ENCODE peak calls at places on chromosomes 1 and 21, in five cellular contexts. One of them, this sample, is unnamed.

GRCh38 chr1:27574871-27575831 is 28.8 kb downstream of the AHDC1 start:
- DNase-seq in immature natural killer cell: no peak
- DNase-seq in AG20443: peak; percentile 94
- DNase-seq in activated T-cell treated with anti-CD3 and anti-CD28 coated beads, Interleukin-2, amount 50 U/mL, for 1 hour: no peak
- DNase-seq in NCI-H748 treated with DMSO at 0.1 percent for 48 hours: no peak
- DNase-seq in this sample: no peak

GRCh38 chr1:18151436-18151835 is 43.8 kb downstream of the IGSF21 start:
- DNase-seq in immature natural killer cell: no peak
- DNase-seq in AG20443: no peak
- DNase-seq in activated T-cell treated with anti-CD3 and anti-CD28 coated beads, Interleukin-2, amount 50 U/mL, for 1 hour: no peak
- DNase-seq in NCI-H748 treated with DMSO at 0.1 percent for 48 hours: no peak
- DNase-seq in this sample: no peak

GRCh38 chr1:43970502-43970901 is 692 bp downstream of the DPH2 start:
- DNase-seq in immature natural killer cell: no peak
- DNase-seq in AG20443: no peak
- DNase-seq in activated T-cell treated with anti-CD3 and anti-CD28 coated beads, Interleukin-2, amount 50 U/mL, for 1 hour: no peak
- DNase-seq in NCI-H748 treated with DMSO at 0.1 percent for 48 hours: no peak
- DNase-seq in this sample: no peak

GRCh38 chr1:65362545-65362944 is 53.2 kb downstream of the DNAJC6 start:
- DNase-seq in immature natural killer cell: no peak
- DNase-seq in AG20443: no peak
- DNase-seq in activated T-cell treated with anti-CD3 and anti-CD28 coated beads, Interleukin-2, amount 50 U/mL, for 1 hour: no peak
- DNase-seq in NCI-H748 treated with DMSO at 0.1 percent for 48 hours: no peak
- DNase-seq in this sample: no peak

GRCh38 chr1:26999440-26999987 is 6.0 kb downstream of the TRNP1 start:
- DNase-seq in immature natural killer cell: no peak
- DNase-seq in AG20443: peak; percentile 88
- DNase-seq in activated T-cell treated with anti-CD3 and anti-CD28 coated beads, Interleukin-2, amount 50 U/mL, for 1 hour: no peak
- DNase-seq in NCI-H748 treated with DMSO at 0.1 percent for 48 hours: no peak
- DNase-seq in this sample: no peak

GRCh38 chr1:246608616-246609376 is 42.5 kb downstream of the CNST start:
- DNase-seq in immature natural killer cell: no peak
- DNase-seq in AG20443: peak; percentile 79
- DNase-seq in activated T-cell treated with anti-CD3 and anti-CD28 coated beads, Interleukin-2, amount 50 U/mL, for 1 hour: no peak
- DNase-seq in NCI-H748 treated with DMSO at 0.1 percent for 48 hours: peak; percentile 38
- DNase-seq in this sample: no peak

GRCh38 chr21:16040601-16041000 is 310.8 kb downstream of the USP25 start:
- DNase-seq in immature natural killer cell: no peak
- DNase-seq in AG20443: no peak
- DNase-seq in activated T-cell treated with anti-CD3 and anti-CD28 coated beads, Interleukin-2, amount 50 U/mL, for 1 hour: no peak
- DNase-seq in NCI-H748 treated with DMSO at 0.1 percent for 48 hours: no peak
- DNase-seq in this sample: no peak

GRCh38 chr1:233020441-233020840 is 70.0 kb downstream of the NTPCR start:
- DNase-seq in immature natural killer cell: no peak
- DNase-seq in AG20443: no peak
- DNase-seq in activated T-cell treated with anti-CD3 and anti-CD28 coated beads, Interleukin-2, amount 50 U/mL, for 1 hour: no peak
- DNase-seq in NCI-H748 treated with DMSO at 0.1 percent for 48 hours: no peak
- DNase-seq in this sample: no peak

GRCh38 chr1:93414749-93415148 is 33.2 kb upstream of the FNBP1L start:
- DNase-seq in immature natural killer cell: no peak
- DNase-seq in AG20443: no peak
- DNase-seq in activated T-cell treated with anti-CD3 and anti-CD28 coated beads, Interleukin-2, amount 50 U/mL, for 1 hour: no peak
- DNase-seq in NCI-H748 treated with DMSO at 0.1 percent for 48 hours: no peak
- DNase-seq in this sample: no peak

GRCh38 chr1:152533327-152533938 is 19.2 kb downstream of the CRCT1 start:
- DNase-seq in immature natural killer cell: no peak
- DNase-seq in AG20443: peak; percentile 59
- DNase-seq in activated T-cell treated with anti-CD3 and anti-CD28 coated beads, Interleukin-2, amount 50 U/mL, for 1 hour: no peak
- DNase-seq in NCI-H748 treated with DMSO at 0.1 percent for 48 hours: no peak
- DNase-seq in this sample: no peak

GRCh38 chr1:42682739-42683529 is 716 bp downstream of the YBX1 start:
- DNase-seq in immature natural killer cell: peak; percentile 76
- DNase-seq in AG20443: peak; percentile 91
- DNase-seq in activated T-cell treated with anti-CD3 and anti-CD28 coated beads, Interleukin-2, amount 50 U/mL, for 1 hour: peak; percentile 68
- DNase-seq in NCI-H748 treated with DMSO at 0.1 percent for 48 hours: peak; percentile 99
- DNase-seq in this sample: peak; percentile 56

GRCh38 chr21:36697473-36698159 is 1.3 kb upstream of the SIM2 start:
- DNase-seq in immature natural killer cell: no peak
- DNase-seq in AG20443: peak; percentile 27
- DNase-seq in activated T-cell treated with anti-CD3 and anti-CD28 coated beads, Interleukin-2, amount 50 U/mL, for 1 hour: no peak
- DNase-seq in NCI-H748 treated with DMSO at 0.1 percent for 48 hours: no peak
- DNase-seq in this sample: no peak

GRCh38 chr1:178682429-178682828 is 42.6 kb upstream of the RALGPS2 start:
- DNase-seq in immature natural killer cell: no peak
- DNase-seq in AG20443: no peak
- DNase-seq in activated T-cell treated with anti-CD3 and anti-CD28 coated beads, Interleukin-2, amount 50 U/mL, for 1 hour: no peak
- DNase-seq in NCI-H748 treated with DMSO at 0.1 percent for 48 hours: no peak
- DNase-seq in this sample: no peak

GRCh38 chr1:20481158-20481617 is 4.8 kb downstream of the CAMK2N1 start:
- DNase-seq in immature natural killer cell: no peak
- DNase-seq in AG20443: no peak
- DNase-seq in activated T-cell treated with anti-CD3 and anti-CD28 coated beads, Interleukin-2, amount 50 U/mL, for 1 hour: no peak
- DNase-seq in NCI-H748 treated with DMSO at 0.1 percent for 48 hours: no peak
- DNase-seq in this sample: no peak

GRCh38 chr1:34186741-34187494 is 10.2 kb downstream of the C1orf94 start:
- DNase-seq in immature natural killer cell: no peak
- DNase-seq in AG20443: no peak
- DNase-seq in activated T-cell treated with anti-CD3 and anti-CD28 coated beads, Interleukin-2, amount 50 U/mL, for 1 hour: no peak
- DNase-seq in NCI-H748 treated with DMSO at 0.1 percent for 48 hours: no peak
- DNase-seq in this sample: no peak

GRCh38 chr21:32382108-32382601 is 10.7 kb downstream of the URB1 start:
- DNase-seq in immature natural killer cell: no peak
- DNase-seq in AG20443: peak; percentile 55
- DNase-seq in activated T-cell treated with anti-CD3 and anti-CD28 coated beads, Interleukin-2, amount 50 U/mL, for 1 hour: no peak
- DNase-seq in NCI-H748 treated with DMSO at 0.1 percent for 48 hours: no peak
- DNase-seq in this sample: no peak

GRCh38 chr1:189803364-189803763 is 674.3 kb downstream of the BRINP3 start:
- DNase-seq in immature natural killer cell: no peak
- DNase-seq in AG20443: no peak
- DNase-seq in activated T-cell treated with anti-CD3 and anti-CD28 coated beads, Interleukin-2, amount 50 U/mL, for 1 hour: no peak
- DNase-seq in NCI-H748 treated with DMSO at 0.1 percent for 48 hours: no peak
- DNase-seq in this sample: no peak

GRCh38 chr1:151128800-151129199 is 17.6 kb downstream of the SEMA6C start:
- DNase-seq in immature natural killer cell: no peak
- DNase-seq in AG20443: no peak
- DNase-seq in activated T-cell treated with anti-CD3 and anti-CD28 coated beads, Interleukin-2, amount 50 U/mL, for 1 hour: no peak
- DNase-seq in NCI-H748 treated with DMSO at 0.1 percent for 48 hours: no peak
- DNase-seq in this sample: no peak

GRCh38 chr1:211334986-211335385 is 8.4 kb downstream of the TRAF5 start:
- DNase-seq in immature natural killer cell: peak; percentile 44
- DNase-seq in AG20443: no peak
- DNase-seq in activated T-cell treated with anti-CD3 and anti-CD28 coated beads, Interleukin-2, amount 50 U/mL, for 1 hour: no peak
- DNase-seq in NCI-H748 treated with DMSO at 0.1 percent for 48 hours: no peak
- DNase-seq in this sample: no peak

GRCh38 chr1:11196945-11197344 is 7.8 kb downstream of the ANGPTL7 start:
- DNase-seq in immature natural killer cell: no peak
- DNase-seq in AG20443: no peak
- DNase-seq in activated T-cell treated with anti-CD3 and anti-CD28 coated beads, Interleukin-2, amount 50 U/mL, for 1 hour: no peak
- DNase-seq in NCI-H748 treated with DMSO at 0.1 percent for 48 hours: no peak
- DNase-seq in this sample: no peak

GRCh38 chr1:113812661-113813135 is 422 bp upstream of the RSBN1 start:
- DNase-seq in immature natural killer cell: no peak
- DNase-seq in AG20443: peak; percentile 27
- DNase-seq in activated T-cell treated with anti-CD3 and anti-CD28 coated beads, Interleukin-2, amount 50 U/mL, for 1 hour: peak; percentile 31
- DNase-seq in NCI-H748 treated with DMSO at 0.1 percent for 48 hours: no peak
- DNase-seq in this sample: peak; percentile 3

GRCh38 chr1:71621785-71622184 is 541.0 kb upstream of the ZRANB2 start:
- DNase-seq in immature natural killer cell: no peak
- DNase-seq in AG20443: peak; percentile 21
- DNase-seq in activated T-cell treated with anti-CD3 and anti-CD28 coated beads, Interleukin-2, amount 50 U/mL, for 1 hour: no peak
- DNase-seq in NCI-H748 treated with DMSO at 0.1 percent for 48 hours: no peak
- DNase-seq in this sample: no peak

GRCh38 chr1:67853704-67854103 is 20.4 kb upstream of the GNG12 start:
- DNase-seq in immature natural killer cell: no peak
- DNase-seq in AG20443: peak; percentile 86
- DNase-seq in activated T-cell treated with anti-CD3 and anti-CD28 coated beads, Interleukin-2, amount 50 U/mL, for 1 hour: no peak
- DNase-seq in NCI-H748 treated with DMSO at 0.1 percent for 48 hours: peak; percentile 89
- DNase-seq in this sample: no peak

GRCh38 chr21:44582055-44582454 is 1.7 kb upstream of the KRTAP10-5 start:
- DNase-seq in immature natural killer cell: no peak
- DNase-seq in AG20443: no peak
- DNase-seq in activated T-cell treated with anti-CD3 and anti-CD28 coated beads, Interleukin-2, amount 50 U/mL, for 1 hour: no peak
- DNase-seq in NCI-H748 treated with DMSO at 0.1 percent for 48 hours: no peak
- DNase-seq in this sample: no peak

GRCh38 chr1:90558126-90558525 is 159.0 kb downstream of the BARHL2 start:
- DNase-seq in immature natural killer cell: no peak
- DNase-seq in AG20443: no peak
- DNase-seq in activated T-cell treated with anti-CD3 and anti-CD28 coated beads, Interleukin-2, amount 50 U/mL, for 1 hour: no peak
- DNase-seq in NCI-H748 treated with DMSO at 0.1 percent for 48 hours: no peak
- DNase-seq in this sample: no peak

GRCh38 chr1:29855761-29856160 is 619.4 kb downstream of the PTPRU start:
- DNase-seq in immature natural killer cell: no peak
- DNase-seq in AG20443: no peak
- DNase-seq in activated T-cell treated with anti-CD3 and anti-CD28 coated beads, Interleukin-2, amount 50 U/mL, for 1 hour: no peak
- DNase-seq in NCI-H748 treated with DMSO at 0.1 percent for 48 hours: no peak
- DNase-seq in this sample: no peak

GRCh38 chr1:32886012-32886827 is at the start of gene HPCA:
- DNase-seq in immature natural killer cell: peak; percentile 51
- DNase-seq in AG20443: peak; percentile 89
- DNase-seq in activated T-cell treated with anti-CD3 and anti-CD28 coated beads, Interleukin-2, amount 50 U/mL, for 1 hour: peak; percentile 42
- DNase-seq in NCI-H748 treated with DMSO at 0.1 percent for 48 hours: no peak
- DNase-seq in this sample: no peak

GRCh38 chr1:175498002-175498401 is 245.4 kb downstream of the TNR start:
- DNase-seq in immature natural killer cell: no peak
- DNase-seq in AG20443: peak; percentile 30
- DNase-seq in activated T-cell treated with anti-CD3 and anti-CD28 coated beads, Interleukin-2, amount 50 U/mL, for 1 hour: no peak
- DNase-seq in NCI-H748 treated with DMSO at 0.1 percent for 48 hours: no peak
- DNase-seq in this sample: no peak

GRCh38 chr1:212683357-212683722 is 16.3 kb downstream of the BATF3 start:
- DNase-seq in immature natural killer cell: peak; percentile 77
- DNase-seq in AG20443: no peak
- DNase-seq in activated T-cell treated with anti-CD3 and anti-CD28 coated beads, Interleukin-2, amount 50 U/mL, for 1 hour: no peak
- DNase-seq in NCI-H748 treated with DMSO at 0.1 percent for 48 hours: no peak
- DNase-seq in this sample: no peak

GRCh38 chr1:48917901-48918603 is 141.4 kb upstream of the BEND5 start:
- DNase-seq in immature natural killer cell: no peak
- DNase-seq in AG20443: no peak
- DNase-seq in activated T-cell treated with anti-CD3 and anti-CD28 coated beads, Interleukin-2, amount 50 U/mL, for 1 hour: no peak
- DNase-seq in NCI-H748 treated with DMSO at 0.1 percent for 48 hours: peak; percentile 57
- DNase-seq in this sample: no peak

GRCh38 chr1:231171623-231172197 is 9.9 kb downstream of the TRIM67 start:
- DNase-seq in immature natural killer cell: no peak
- DNase-seq in AG20443: no peak
- DNase-seq in activated T-cell treated with anti-CD3 and anti-CD28 coated beads, Interleukin-2, amount 50 U/mL, for 1 hour: no peak
- DNase-seq in NCI-H748 treated with DMSO at 0.1 percent for 48 hours: no peak
- DNase-seq in this sample: no peak

GRCh38 chr1:33081554-33082305 is 777 bp downstream of the AZIN2 start:
- DNase-seq in immature natural killer cell: no peak
- DNase-seq in AG20443: no peak
- DNase-seq in activated T-cell treated with anti-CD3 and anti-CD28 coated beads, Interleukin-2, amount 50 U/mL, for 1 hour: peak; percentile 26
- DNase-seq in NCI-H748 treated with DMSO at 0.1 percent for 48 hours: no peak
- DNase-seq in this sample: no peak

GRCh38 chr1:25959626-25960025 is 38.2 kb downstream of the PAFAH2 start:
- DNase-seq in immature natural killer cell: no peak
- DNase-seq in AG20443: no peak
- DNase-seq in activated T-cell treated with anti-CD3 and anti-CD28 coated beads, Interleukin-2, amount 50 U/mL, for 1 hour: no peak
- DNase-seq in NCI-H748 treated with DMSO at 0.1 percent for 48 hours: no peak
- DNase-seq in this sample: no peak

GRCh38 chr1:235093013-235093618 is 35.5 kb downstream of the TOMM20 start:
- DNase-seq in immature natural killer cell: no peak
- DNase-seq in AG20443: peak; percentile 80
- DNase-seq in activated T-cell treated with anti-CD3 and anti-CD28 coated beads, Interleukin-2, amount 50 U/mL, for 1 hour: no peak
- DNase-seq in NCI-H748 treated with DMSO at 0.1 percent for 48 hours: no peak
- DNase-seq in this sample: no peak

GRCh38 chr1:109786531-109787021 is 22.9 kb upstream of the EPS8L3 start:
- DNase-seq in immature natural killer cell: no peak
- DNase-seq in AG20443: no peak
- DNase-seq in activated T-cell treated with anti-CD3 and anti-CD28 coated beads, Interleukin-2, amount 50 U/mL, for 1 hour: no peak
- DNase-seq in NCI-H748 treated with DMSO at 0.1 percent for 48 hours: no peak
- DNase-seq in this sample: no peak

GRCh38 chr1:29363536-29363935 is 127.2 kb downstream of the PTPRU start:
- DNase-seq in immature natural killer cell: no peak
- DNase-seq in AG20443: no peak
- DNase-seq in activated T-cell treated with anti-CD3 and anti-CD28 coated beads, Interleukin-2, amount 50 U/mL, for 1 hour: no peak
- DNase-seq in NCI-H748 treated with DMSO at 0.1 percent for 48 hours: no peak
- DNase-seq in this sample: no peak

GRCh38 chr1:91018006-91018405 is 3.8 kb downstream of the ZNF644 start:
- DNase-seq in immature natural killer cell: peak; percentile 14
- DNase-seq in AG20443: peak; percentile 17
- DNase-seq in activated T-cell treated with anti-CD3 and anti-CD28 coated beads, Interleukin-2, amount 50 U/mL, for 1 hour: no peak
- DNase-seq in NCI-H748 treated with DMSO at 0.1 percent for 48 hours: no peak
- DNase-seq in this sample: no peak

GRCh38 chr1:200894712-200895447 is at the start of gene INAVA:
- DNase-seq in immature natural killer cell: no peak
- DNase-seq in AG20443: no peak
- DNase-seq in activated T-cell treated with anti-CD3 and anti-CD28 coated beads, Interleukin-2, amount 50 U/mL, for 1 hour: no peak
- DNase-seq in NCI-H748 treated with DMSO at 0.1 percent for 48 hours: no peak
- DNase-seq in this sample: no peak